ENCODE peak calls at places on chromosomes 6 and 20, in six cellular contexts. X is NCI-H510A treated with DMSO at 0.1 percent for 48 hours, J is anterior cingulate cortex, C is frontal cortex, V is RWPE1, F is heart left ventricle. P is an unnamed sample.
A peak's percentile ranks its signal among the peaks of the same experiment; 100 is the strongest.

GRCh38 chr6:4358414-4359107 is 223.2 kb upstream of the ECI2 start:
- DNase-seq in F (peak; percentile 88), J (peak; percentile 29), V (peak; percentile 96), X (peak; percentile 46), C (peak; percentile 70), P (no peak)

GRCh38 chr20:64074184-64074789 is 5.0 kb downstream of the RGS19 start:
- DNase-seq in V (no peak), J (no peak), X (no peak), C (no peak), F (no peak), P (no peak)

GRCh38 chr6:29558439-29559079 is 973 bp downstream of the UBD start:
- DNase-seq in C (no peak), V (no peak), J (no peak), F (no peak), X (no peak), P (no peak)

GRCh38 chr6:141685416-141685815 is 447.3 kb upstream of the GJE1 start:
- DNase-seq in X (no peak), J (no peak), F (no peak), V (no peak), C (no peak), P (no peak)

GRCh38 chr6:16953905-16954304 is 147.9 kb upstream of the STMND1 start:
- DNase-seq in X (no peak), V (no peak), F (no peak), C (no peak), J (no peak), P (no peak)

GRCh38 chr6:162726997-162727346 is 594 bp downstream of the PRKN start:
- DNase-seq in C (peak; percentile 22), X (no peak), J (no peak), V (no peak), F (no peak), P (no peak)

GRCh38 chr6:154341876-154342275 is 14.7 kb downstream of the IPCEF1 start:
- DNase-seq in V (peak; percentile 14), C (no peak), J (no peak), X (no peak), F (no peak), P (no peak)

GRCh38 chr20:57809661-57810172 is 99.9 kb upstream of the PMEPA1 start:
- DNase-seq in X (no peak), J (no peak), C (no peak), V (peak; percentile 78), F (no peak), P (no peak)

GRCh38 chr6:143806282-143807102 is 36.6 kb upstream of the LTV1 start:
- DNase-seq in X (no peak), C (no peak), V (no peak), F (no peak), J (no peak), P (no peak)